ENCODE peak calls at places on chromosomes 11 and 22, in eight cellular contexts. R is Peyer's patch, H is body of pancreas, A is fibroblast of mammary gland, X is esophagus muscularis mucosa, D is A549, W is IMR-90, U is progenitor cell of endocrine pancreas. P is an unnamed sample.

GRCh38 chr11:36412781-36413383 is 97.2 kb downstream of the TRAF6 start:
- DNase-seq in R (no peak), H (no peak), A (no peak), X (no peak), D (no peak), W (peak; percentile 87), U (no peak), P (no peak)

GRCh38 chr11:45803981-45804805 is 756 bp upstream of the SLC35C1 start:
- DNase-seq in R (peak; percentile 98), H (peak; percentile 86), A (peak; percentile 24), X (no peak), D (peak; percentile 72), W (peak; percentile 33), U (peak; percentile 45), P (peak; percentile 16)

GRCh38 chr11:69615545-69616278 is 25.2 kb upstream of the CCND1 start:
- DNase-seq in R (no peak), H (no peak), A (no peak), X (no peak), D (no peak), W (no peak), U (no peak), P (no peak)

GRCh38 chr22:29621761-29622526 is 18.5 kb downstream of the NF2 start:
- DNase-seq in R (no peak), H (no peak), A (peak; percentile 93), X (no peak), D (peak; percentile 86), W (peak; percentile 97), U (no peak), P (no peak)

GRCh38 chr11:1652778-1653540 is 23.4 kb downstream of the KRTAP5-5 start:
- DNase-seq in R (peak; percentile 82), H (peak; percentile 76), A (peak; percentile 40), X (no peak), D (peak; percentile 51), W (peak; percentile 29), U (peak; percentile 83), P (peak; percentile 89)

GRCh38 chr11:90134420-90135003 is at the start of gene NAALAD2:
- DNase-seq in R (peak; percentile 48), H (peak; percentile 18), A (peak; percentile 37), X (no peak), D (peak; percentile 5), W (peak; percentile 9), U (peak; percentile 37), P (no peak)

GRCh38 chr22:19880786-19881569 is 26.3 kb upstream of the GNB1L start:
- DNase-seq in R (peak; percentile 49), H (peak; percentile 24), A (peak; percentile 81), X (no peak), D (peak; percentile 94), W (peak; percentile 94), U (peak; percentile 35), P (no peak)

GRCh38 chr11:2552202-2552601 is 107.4 kb downstream of the KCNQ1 start:
- DNase-seq in R (no peak), H (no peak), A (no peak), X (no peak), D (no peak), W (no peak), U (no peak), P (no peak)

GRCh38 chr11:117572671-117573070 is 224.3 kb downstream of the DSCAML1 start:
- DNase-seq in R (no peak), H (no peak), A (no peak), X (no peak), D (no peak), W (no peak), U (no peak), P (no peak)

GRCh38 chr11:11992257-11992690 is 16.2 kb downstream of the DKK3 start:
- DNase-seq in R (no peak), H (no peak), A (peak; percentile 51), X (no peak), D (peak; percentile 64), W (no peak), U (no peak), P (no peak)

GRCh38 chr22:48431014-48431413 is 1396.7 kb downstream of the BRD1 start:
- DNase-seq in R (no peak), H (no peak), A (no peak), X (no peak), D (no peak), W (no peak), U (no peak), P (no peak)

GRCh38 chr11:104333977-104334376 is 170.0 kb upstream of the PDGFD start:
- DNase-seq in R (no peak), H (no peak), A (peak; percentile 19), X (no peak), D (peak; percentile 34), W (no peak), U (no peak), P (no peak)

GRCh38 chr11:79492008-79492407 is 51.2 kb upstream of the TENM4 start:
- DNase-seq in R (no peak), H (no peak), A (no peak), X (no peak), D (no peak), W (no peak), U (no peak), P (no peak)

GRCh38 chr11:61163714-61164609 is 2.7 kb upstream of the VPS37C start:
- DNase-seq in R (no peak), H (no peak), A (no peak), X (no peak), D (no peak), W (no peak), U (no peak), P (no peak)

GRCh38 chr22:36409911-36410756 is 22.4 kb upstream of the MYH9 start:
- DNase-seq in R (peak; percentile 94), H (peak; percentile 100), A (no peak), X (no peak), D (no peak), W (no peak), U (peak; percentile 94), P (peak; percentile 52)

GRCh38 chr22:49203091-49203862 is 624.4 kb downstream of the BRD1 start:
- DNase-seq in R (peak; percentile 30), H (no peak), A (no peak), X (no peak), D (no peak), W (no peak), U (no peak), P (no peak)

GRCh38 chr11:77084581-77085191 is 17.9 kb downstream of the CAPN5 start:
- DNase-seq in R (peak; percentile 49), H (peak; percentile 30), A (no peak), X (no peak), D (no peak), W (no peak), U (no peak), P (no peak)

GRCh38 chr11:85316967-85317366 is 310.2 kb downstream of the DLG2 start:
- DNase-seq in R (no peak), H (no peak), A (no peak), X (no peak), D (peak; percentile 85), W (no peak), U (no peak), P (no peak)

GRCh38 chr11:122646549-122647340 is 8.8 kb upstream of the UBASH3B start:
- DNase-seq in R (no peak), H (no peak), A (peak; percentile 90), X (no peak), D (no peak), W (peak; percentile 85), U (no peak), P (no peak)

GRCh38 chr11:68127791-68128681 is 6.8 kb upstream of the CHKA start:
- DNase-seq in R (peak; percentile 72), H (peak; percentile 93), A (no peak), X (no peak), D (no peak), W (peak; percentile 40), U (peak; percentile 87), P (no peak)

GRCh38 chr22:23714596-23715588 is 24.1 kb downstream of the RGL4 start:
- DNase-seq in R (no peak), H (no peak), A (no peak), X (no peak), D (no peak), W (no peak), U (no peak), P (no peak)

GRCh38 chr11:4979021-4979420 is 15.6 kb upstream of the OR51L1 start:
- DNase-seq in R (no peak), H (no peak), A (no peak), X (no peak), D (no peak), W (no peak), U (no peak), P (no peak)

GRCh38 chr22:25774575-25775026 is 32.6 kb downstream of the MYO18B start:
- DNase-seq in R (no peak), H (no peak), A (no peak), X (no peak), D (no peak), W (no peak), U (peak; percentile 58), P (no peak)
- TF ChIP-seq CTCF in R (no peak), H (peak; percentile 30), A (peak; percentile 49), X (no peak), D (peak; percentile 26), W (peak; percentile 40), U (peak; percentile 82), P (no peak)

GRCh38 chr11:55714982-55715888 is 53.2 kb downstream of the OR4C6 start:
- DNase-seq in R (no peak), H (no peak), A (no peak), X (no peak), D (peak; percentile 19), W (no peak), U (no peak), P (no peak)
- TF ChIP-seq CTCF in R (no peak), H (no peak), A (no peak), X (no peak), D (no peak), W (no peak), U (no peak), P (no peak)

DNA sequence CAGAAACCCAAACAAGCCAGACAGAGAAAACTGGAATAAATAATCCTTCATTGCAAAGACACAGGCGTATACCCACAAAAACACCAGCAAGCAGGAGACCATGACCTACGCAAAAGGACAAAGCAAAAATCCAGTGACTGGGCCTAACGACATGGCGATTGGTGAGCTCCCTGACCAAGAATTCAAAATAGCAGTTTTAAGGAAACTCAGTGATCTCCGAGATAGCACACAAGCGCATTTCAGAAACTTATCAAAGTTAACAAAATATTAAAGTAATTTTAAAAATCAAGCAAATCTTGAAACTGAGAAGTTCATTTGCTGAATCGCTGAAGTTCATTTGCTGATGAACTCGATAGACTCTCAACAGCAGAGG is 27.6 kb downstream of the DBX1 start:
- DNase-seq in R (no peak), H (no peak), A (no peak), X (no peak), D (no peak), W (no peak), U (no peak), P (no peak)
- TF ChIP-seq CTCF in R (no peak), H (no peak), A (no peak), X (no peak), D (no peak), W (no peak), U (no peak), P (no peak)

DNA sequence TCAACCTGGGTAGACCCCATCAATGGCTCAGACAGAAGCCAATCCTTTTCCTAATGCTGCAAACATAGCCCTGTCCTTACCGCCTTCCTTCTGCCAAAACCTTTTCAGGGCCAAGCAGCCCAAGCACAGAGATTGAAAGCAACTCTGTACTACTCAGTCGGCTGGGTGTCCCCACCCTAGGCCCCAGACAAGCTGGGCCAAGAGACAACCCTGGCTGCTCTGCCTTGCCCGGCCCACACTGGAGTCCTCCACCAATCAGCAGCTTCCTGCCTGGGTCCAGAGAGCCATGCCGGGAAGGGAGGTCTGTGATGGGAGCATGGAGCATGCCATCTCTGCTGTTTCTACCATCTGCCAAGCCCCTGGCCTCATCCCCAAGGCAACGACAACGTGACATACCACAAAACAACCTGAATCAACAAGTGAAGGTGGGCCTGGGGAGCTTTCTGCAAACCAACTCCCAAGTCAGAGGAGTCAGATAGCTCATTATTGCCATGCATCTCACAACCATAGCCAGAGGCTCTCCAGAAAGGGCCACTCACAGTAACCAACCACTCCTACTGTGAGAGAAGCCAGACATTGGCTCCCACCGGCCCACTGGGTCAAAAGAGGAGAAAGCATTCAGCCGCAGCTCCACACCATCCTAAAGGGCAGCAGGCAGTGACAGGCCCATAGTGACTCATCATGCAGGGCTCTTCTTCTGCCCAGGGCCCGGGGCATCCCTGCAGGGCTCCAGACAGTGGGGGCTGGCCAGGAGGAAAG is 18.2 kb downstream of the PATZ1 start:
- DNase-seq in R (no peak), H (no peak), A (no peak), X (no peak), D (no peak), W (no peak), U (no peak), P (no peak)
- TF ChIP-seq CTCF in R (no peak), H (no peak), A (no peak), X (no peak), D (no peak), W (no peak), U (no peak), P (no peak)